ENCODE peak calls at places on chromosomes 12 and 14, in eight cellular contexts. B is NCI-H1417 treated with DMSO at 0.1 percent for 48 hours; C is stimulated activated CD8-positive, alpha-beta memory T cell treated with anti-CD3 and anti-CD28 coated beads, Interleukin-15, amount 100 ng/mL, for 1 hour; F is HepG2; Q is HT1080; Y is HEK293T; T is mucosa of descending colon; D is naive B cell. J is an unnamed sample.

GRCh38 chr14:61176686-61177085 is 104.5 kb downstream of the TMEM30B start:
- DNase-seq in B (no peak), C (no peak), F (no peak), Q (no peak), Y (no peak), T (no peak), D (no peak), J (no peak)

GRCh38 chr14:26856832-26857508 is 259.1 kb upstream of the NOVA1 start:
- DNase-seq in B (no peak), C (no peak), F (no peak), Q (no peak), Y (no peak), T (no peak), D (no peak), J (no peak)

GRCh38 chr14:96117101-96117897 is 78.1 kb downstream of the C14orf132 start:
- DNase-seq in B (peak; percentile 32), C (no peak), F (no peak), Q (no peak), Y (no peak), T (no peak), D (no peak), J (no peak)

GRCh38 chr12:82415402-82415801 is 57.1 kb downstream of the METTL25 start:
- DNase-seq in B (no peak), C (no peak), F (no peak), Q (no peak), Y (no peak), T (no peak), D (no peak), J (no peak)

GRCh38 chr12:23204933-23205778 is 580.2 kb downstream of the ETNK1 start:
- DNase-seq in B (peak; percentile 53), C (no peak), F (peak; percentile 54), Q (peak; percentile 22), Y (peak; percentile 56), T (peak; percentile 12), D (peak; percentile 46), J (peak; percentile 19)

GRCh38 chr14:34496679-34497513 is 34.9 kb upstream of the SPTSSA start:
- DNase-seq in B (no peak), C (no peak), F (peak; percentile 99), Q (peak; percentile 99), Y (no peak), T (peak; percentile 78), D (no peak), J (no peak)

GRCh38 chr12:107537464-107538119 is 148.0 kb upstream of the PWP1 start:
- DNase-seq in B (no peak), C (no peak), F (no peak), Q (no peak), Y (no peak), T (no peak), D (no peak), J (no peak)

GRCh38 chr12:47190271-47190750 is 110.6 kb upstream of the AMIGO2 start:
- DNase-seq in B (no peak), C (no peak), F (no peak), Q (peak; percentile 61), Y (no peak), T (no peak), D (no peak), J (no peak)

GRCh38 chr14:33891700-33892099 is 59.2 kb downstream of the EGLN3 start:
- DNase-seq in B (no peak), C (no peak), F (no peak), Q (no peak), Y (no peak), T (no peak), D (no peak), J (no peak)

GRCh38 chr12:64760808-64761573 is 1.8 kb upstream of the GNS start:
- DNase-seq in B (no peak), C (no peak), F (no peak), Q (no peak), Y (no peak), T (no peak), D (no peak), J (no peak)

GRCh38 chr12:112239020-112239419 is 113.7 kb downstream of the TRAFD1 start:
- DNase-seq in B (no peak), C (no peak), F (peak; percentile 16), Q (no peak), Y (no peak), T (no peak), D (no peak), J (no peak)

GRCh38 chr14:105092124-105092911 is 27.1 kb upstream of the GPR132 start:
- DNase-seq in B (no peak), C (no peak), F (no peak), Q (no peak), Y (no peak), T (peak; percentile 80), D (no peak), J (peak; percentile 83)

GRCh38 chr12:122889658-122890561 is 6.0 kb downstream of the VPS37B start:
- DNase-seq in B (no peak), C (no peak), F (no peak), Q (no peak), Y (no peak), T (no peak), D (peak; percentile 55), J (no peak)

GRCh38 chr14:22653012-22653621 is 9.0 kb upstream of the OR6J1 start:
- DNase-seq in B (no peak), C (no peak), F (peak; percentile 86), Q (peak; percentile 73), Y (peak; percentile 77), T (peak; percentile 82), D (peak; percentile 22), J (peak; percentile 76)

GRCh38 chr14:76599556-76599955 is 161.7 kb upstream of the VASH1 start:
- DNase-seq in B (no peak), C (no peak), F (no peak), Q (no peak), Y (no peak), T (no peak), D (no peak), J (no peak)

GRCh38 chr14:104350463-104351185 is 212.2 kb downstream of the KIF26A start:
- DNase-seq in B (peak; percentile 7), C (no peak), F (no peak), Q (no peak), Y (no peak), T (peak; percentile 26), D (no peak), J (no peak)

GRCh38 chr12:88993655-88994054 is 358.6 kb downstream of the DUSP6 start:
- DNase-seq in B (no peak), C (no peak), F (peak; percentile 36), Q (peak; percentile 52), Y (peak; percentile 12), T (peak; percentile 21), D (no peak), J (no peak)

GRCh38 chr12:119693511-119693910 is 25.6 kb downstream of the PRKAB1 start:
- DNase-seq in B (no peak), C (no peak), F (no peak), Q (no peak), Y (no peak), T (no peak), D (no peak), J (no peak)

GRCh38 chr12:91863702-91864101 is 281.9 kb downstream of the BTG1 start:
- DNase-seq in B (no peak), C (no peak), F (no peak), Q (no peak), Y (no peak), T (no peak), D (no peak), J (no peak)

GRCh38 chr14:72745991-72746980 is 147.6 kb downstream of the DPF3 start:
- DNase-seq in B (no peak), C (no peak), F (no peak), Q (peak; percentile 57), Y (no peak), T (no peak), D (no peak), J (no peak)

GRCh38 chr14:73943083-73943482 is 6.8 kb downstream of the FAM161B start:
- DNase-seq in B (no peak), C (no peak), F (peak; percentile 32), Q (peak; percentile 90), Y (no peak), T (no peak), D (no peak), J (no peak)

GRCh38 chr12:123602651-123603195 is 824 bp downstream of the DDX55 start:
- DNase-seq in B (no peak), C (no peak), F (no peak), Q (no peak), Y (no peak), T (no peak), D (no peak), J (no peak)